ENCODE peak calls at places on chromosomes 11 and 22, in four cellular contexts. K is hepatocyte, T is HCT116, R is GM23338. X is an unnamed sample.

GRCh38 chr11:10318527-10318802 is 13.6 kb downstream of the ADM start:
- DNase-seq in K (no peak), R (peak), T (no peak), X (peak)

GRCh38 chr22:47210112-47210657 is 447.7 kb downstream of the TBC1D22A start:
- DNase-seq in K (no peak), T (no peak), R (no peak), X (no peak)

GRCh38 chr11:77353131-77353530 is 51.6 kb upstream of the GDPD4 start:
- DNase-seq in T (no peak), R (no peak), K (no peak), X (no peak)

GRCh38 chr11:60084866-60085265 is 3.6 kb upstream of the MS4A2 start:
- DNase-seq in R (no peak), T (no peak), K (no peak), X (no peak)

GRCh38 chr22:45608763-45609180 is 62.9 kb upstream of the ATXN10 start:
- DNase-seq in K (no peak), T (peak), R (no peak), X (peak)

GRCh38 chr22:35523167-35523928 is 17.3 kb upstream of the RASD2 start:
- DNase-seq in T (no peak), K (no peak), R (no peak), X (peak)

GRCh38 chr22:27624705-27625104 is 176.9 kb downstream of the MN1 start:
- DNase-seq in T (no peak), K (no peak), R (no peak), X (no peak)

GRCh38 chr11:2135648-2136201 is 3.5 kb downstream of the IGF2 start:
- DNase-seq in K (peak), R (no peak), T (no peak), X (no peak)

GRCh38 chr22:33699176-33699575 is 221.1 kb downstream of the LARGE1 start:
- DNase-seq in R (no peak), T (no peak), K (no peak), X (no peak)

GRCh38 chr11:132125855-132126841 is 755.7 kb downstream of the NTM start:
- DNase-seq in R (peak), K (no peak), T (no peak), X (peak)

GRCh38 chr11:66363805-66364535 is 7.6 kb downstream of the SLC29A2 start:
- DNase-seq in R (peak), K (peak), T (no peak), X (peak)

GRCh38 chr22:34877506-34877905 is 188.5 kb upstream of the ISX start:
- DNase-seq in R (no peak), K (no peak), T (no peak), X (no peak)

GRCh38 chr11:269146-269890 is 8.9 kb upstream of the NLRP6 start:
- DNase-seq in K (no peak), T (no peak), R (peak), X (peak)

GRCh38 chr11:120400564-120401364 is 64.6 kb downstream of the ARHGEF12 start:
- DNase-seq in K (peak), R (no peak), T (peak), X (no peak)

GRCh38 chr11:128291835-128292234 is 295.5 kb downstream of the ETS1 start:
- DNase-seq in K (no peak), T (no peak), R (no peak), X (no peak)

GRCh38 chr11:69958308-69958707 is 119.8 kb upstream of the ANO1 start:
- DNase-seq in T (no peak), R (no peak), K (peak), X (no peak)

GRCh38 chr22:31439805-31440204 is 40.4 kb downstream of the DRG1 start:
- DNase-seq in T (no peak), R (no peak), K (no peak), X (no peak)

GRCh38 chr22:49325531-49326395 is 501.9 kb downstream of the BRD1 start:
- DNase-seq in R (no peak), T (no peak), K (no peak), X (no peak)

GRCh38 chr11:47107709-47108108 is 69.0 kb downstream of the ARFGAP2 start:
- DNase-seq in R (no peak), K (no peak), T (no peak), X (no peak)

GRCh38 chr11:19938051-19938856 is 222.0 kb downstream of the DBX1 start:
- DNase-seq in T (peak), R (peak), K (peak), X (peak)

GRCh38 chr11:35511666-35512065 is 13.8 kb downstream of the PAMR1 start:
- DNase-seq in K (no peak), R (no peak), T (no peak), X (no peak)

GRCh38 chr22:44550666-44551491 is 52.8 kb upstream of the RTL6 start:
- DNase-seq in K (peak), T (no peak), R (no peak), X (no peak)

GRCh38 chr22:47690166-47690565 is 927.7 kb downstream of the TBC1D22A start:
- DNase-seq in R (no peak), T (no peak), K (no peak), X (no peak)

GRCh38 chr11:132032555-132032954 is 662.1 kb downstream of the NTM start:
- DNase-seq in K (no peak), R (no peak), T (no peak), X (no peak)

GRCh38 chr11:5226732-5227327 is at the start of gene HBB:
- DNase-seq in T (no peak), R (no peak), K (no peak), X (no peak)

GRCh38 chr11:118939948-118940598 is 14.3 kb upstream of the BCL9L start:
- DNase-seq in K (peak), T (no peak), R (peak), X (peak)

GRCh38 chr22:47762141-47762540 is 999.7 kb downstream of the TBC1D22A start:
- DNase-seq in K (no peak), R (no peak), T (no peak), X (no peak)

GRCh38 chr11:19879309-19880087 is 166.9 kb downstream of the NAV2 start:
- DNase-seq in T (no peak), K (no peak), R (no peak), X (no peak)

GRCh38 chr11:16605440-16605970 is 132.9 kb upstream of the C11orf58 start:
- DNase-seq in K (peak), R (peak), T (no peak), X (peak)

GRCh38 chr11:34926831-34927132 is 10.4 kb downstream of the PDHX start:
- DNase-seq in R (no peak), K (no peak), T (no peak), X (no peak)

GRCh38 chr11:57761301-57762234 is at the start of gene CTNND1:
- DNase-seq in T (peak), R (peak), K (peak), X (no peak)
- H2AFZ ChIP-seq in T (no peak), R (no peak), K (peak), X (no peak)

GRCh38 chr11:75633409-75634011 is 35.3 kb downstream of the MAP6 start:
- DNase-seq in K (peak), R (peak), T (no peak), X (no peak)
- H2AFZ ChIP-seq in K (no peak), R (peak), T (no peak), X (no peak)

DNA sequence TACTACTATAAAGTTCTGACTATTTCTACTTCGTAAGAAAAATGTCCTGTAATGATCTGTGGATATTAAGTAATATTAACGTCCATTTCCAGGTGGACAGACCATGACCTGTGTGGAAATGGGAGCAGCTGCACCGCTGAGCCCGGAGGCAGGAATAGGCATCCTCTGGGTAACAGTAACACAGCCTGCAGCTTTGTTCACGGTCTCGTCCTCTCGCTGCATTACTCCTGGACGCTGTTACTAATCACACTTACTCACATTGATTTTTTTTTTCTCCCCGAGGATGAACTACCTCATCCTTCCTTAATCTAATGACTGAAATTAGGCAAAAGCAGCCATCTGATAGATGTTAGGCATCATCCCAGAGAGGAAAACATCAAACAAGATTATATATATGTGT is 345.7 kb upstream of the NARS2 start:
- DNase-seq in R (no peak), K (no peak), T (no peak), X (no peak)
- H2AFZ ChIP-seq in R (no peak), K (no peak), T (no peak), X (no peak)

GRCh38 chr11:115267228-115267627 is 237.0 kb downstream of the CADM1 start:
- DNase-seq in K (no peak), R (no peak), T (no peak), X (no peak)
- H2AFZ ChIP-seq in K (no peak), R (no peak), T (no peak), X (no peak)

DNA sequence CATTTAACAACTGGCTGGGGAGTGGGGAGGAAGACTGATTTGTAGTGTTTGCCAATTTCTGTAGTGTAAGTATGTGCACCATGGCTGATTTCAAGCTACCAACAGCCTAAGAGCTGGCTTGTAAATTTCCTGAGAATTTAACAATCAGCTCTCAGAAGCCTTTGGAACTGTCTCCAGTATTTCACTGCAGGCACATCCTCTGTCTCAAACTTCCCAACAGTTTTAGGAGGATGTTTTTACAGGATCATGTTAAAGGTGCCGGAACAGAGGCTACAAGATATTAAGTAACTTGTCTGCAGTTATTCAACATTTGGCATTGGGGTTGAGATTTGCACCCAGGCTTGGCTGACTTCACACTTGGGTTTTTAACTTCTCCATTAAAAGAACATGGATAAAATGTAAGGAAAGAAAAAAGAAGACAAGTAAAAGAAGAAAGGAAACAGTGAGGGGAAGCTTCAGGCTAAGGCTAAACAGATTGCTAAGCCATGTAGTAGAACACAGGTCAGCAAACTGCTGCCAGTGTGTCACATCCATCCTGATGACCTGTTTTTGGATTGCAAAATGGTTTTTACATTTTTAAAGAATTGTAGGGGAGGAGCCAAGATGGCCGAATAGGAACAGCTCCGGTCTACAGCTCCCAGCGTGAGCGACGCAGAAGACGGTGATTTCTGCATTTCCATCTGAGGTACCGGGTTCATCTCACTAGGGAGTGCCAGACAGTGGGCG is 204.8 kb upstream of the SESN3 start:
- DNase-seq in T (no peak), R (no peak), K (no peak), X (no peak)
- H2AFZ ChIP-seq in T (no peak), R (peak), K (no peak), X (no peak)

DNA sequence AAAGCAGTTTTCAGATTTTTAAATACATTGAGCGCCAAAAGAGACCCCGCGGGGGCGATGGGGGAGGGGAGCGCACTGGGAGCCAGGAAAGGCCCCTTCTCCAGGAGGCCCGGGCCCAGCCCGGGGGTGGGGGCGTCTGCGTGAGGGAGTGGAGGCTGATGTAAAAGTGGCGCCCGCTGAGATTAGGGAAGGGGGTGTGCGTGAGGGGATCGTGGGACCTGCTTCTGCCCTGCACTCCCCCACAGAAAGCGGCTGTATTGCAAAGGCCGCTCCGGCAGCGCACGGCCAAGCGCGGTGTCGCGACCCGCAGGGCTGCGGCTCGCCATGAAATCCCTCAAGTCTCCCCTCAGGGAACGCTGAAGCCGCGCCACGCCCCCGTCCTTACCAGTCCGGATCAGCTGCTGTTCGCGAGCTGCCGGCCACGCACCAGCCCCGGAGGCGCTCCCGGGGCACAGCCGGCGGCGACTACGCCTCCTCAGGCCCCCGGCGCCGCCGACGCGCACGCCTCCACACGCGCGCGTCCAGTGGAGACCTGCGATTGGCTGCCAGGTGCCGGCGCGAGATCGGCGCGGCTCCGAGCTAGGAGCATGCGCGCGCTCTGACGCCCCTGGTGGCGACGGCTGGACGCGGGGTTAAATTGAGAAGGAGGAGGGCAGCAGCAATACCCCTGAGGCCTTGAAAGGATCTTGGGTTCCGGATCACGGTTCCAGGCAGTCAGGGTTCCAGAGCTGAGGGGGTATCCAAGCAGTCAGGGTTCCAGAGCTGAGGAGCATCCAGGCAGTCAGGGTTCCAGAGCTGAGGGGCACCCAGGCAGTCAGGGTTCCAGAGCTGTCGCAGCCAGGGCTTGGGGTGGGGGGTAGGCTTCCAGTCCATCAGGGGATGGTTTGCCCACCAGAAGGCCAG is at the start of gene ZNF280B:
- DNase-seq in T (peak), R (peak), K (peak), X (peak)
- H2AFZ ChIP-seq in T (peak), R (peak), K (peak), X (peak)

GRCh38 chr11:111736191-111736590 is 30.0 kb downstream of the PPP2R1B start:
- DNase-seq in R (no peak), T (no peak), K (no peak), X (no peak)

GRCh38 chr11:111736621-111737055 is 29.6 kb downstream of the PPP2R1B start:
- DNase-seq in T (no peak), K (no peak), R (no peak), X (no peak)

GRCh38 chr11:111733655-111734088 is 32.5 kb downstream of the PPP2R1B start:
- DNase-seq in R (no peak), K (no peak), T (no peak), X (no peak)

GRCh38 chr11:111734383-111735261 is 31.6 kb downstream of the PPP2R1B start:
- DNase-seq in K (no peak), T (no peak), R (no peak), X (no peak)

DNA sequence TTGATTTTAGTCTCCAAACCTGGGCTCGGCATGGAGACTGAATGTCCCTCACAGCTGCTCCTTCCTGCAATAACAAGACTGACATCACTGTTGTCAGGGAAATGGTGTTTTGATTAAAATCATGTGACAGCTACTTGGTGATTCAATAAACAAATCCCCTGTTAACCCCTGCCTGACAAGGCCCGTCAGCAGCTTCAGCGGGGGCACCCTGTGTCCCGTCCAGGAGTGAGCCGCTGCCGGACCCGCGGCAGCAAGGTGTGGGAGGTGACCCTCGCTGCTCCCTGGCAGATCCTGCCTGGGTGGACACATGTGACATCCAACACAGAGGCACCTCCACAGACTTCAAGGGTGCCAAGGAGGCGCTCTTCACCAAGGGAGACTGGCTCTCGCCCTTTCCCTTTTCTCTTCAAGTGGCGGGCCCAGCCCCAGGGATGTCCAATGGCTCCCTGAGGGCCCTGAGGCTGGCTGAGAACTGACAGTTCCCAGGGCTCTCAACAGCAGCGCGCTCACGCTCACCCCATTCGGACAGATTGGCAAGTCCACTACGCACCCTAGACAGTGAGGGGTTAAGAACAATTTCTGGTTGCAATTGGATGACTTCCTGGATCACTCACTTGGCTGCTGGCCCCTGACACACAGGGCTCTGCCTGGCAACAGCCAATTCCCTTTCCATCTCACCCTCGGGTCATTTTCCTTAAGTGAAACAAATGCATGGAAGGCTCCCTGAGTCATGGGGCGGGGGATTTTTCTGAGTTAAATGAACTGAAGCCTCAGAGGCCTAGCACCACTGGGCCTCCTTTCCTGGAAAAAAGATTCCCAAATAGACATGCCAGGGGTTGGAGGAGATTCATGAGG is 30.7 kb downstream of the PPP2R1B start:
- DNase-seq in T (no peak), K (peak), R (no peak), X (no peak)
- H2AFZ ChIP-seq in T (no peak), K (peak), R (no peak), X (no peak)

GRCh38 chr11:117284053-117284452 is 7.1 kb upstream of the BACE1-AS start:
- DNase-seq in K (no peak), T (no peak), R (no peak), X (no peak)

GRCh38 chr11:117281869-117282268 is 9.3 kb upstream of the BACE1-AS start:
- DNase-seq in T (no peak), K (no peak), R (no peak), X (no peak)

GRCh38 chr11:117282956-117283355 is 8.2 kb upstream of the BACE1-AS start:
- DNase-seq in K (no peak), T (no peak), R (no peak), X (no peak)

GRCh38 chr11:117279711-117280376 is 11.3 kb upstream of the BACE1-AS start:
- DNase-seq in R (no peak), K (no peak), T (no peak), X (peak)

DNA sequence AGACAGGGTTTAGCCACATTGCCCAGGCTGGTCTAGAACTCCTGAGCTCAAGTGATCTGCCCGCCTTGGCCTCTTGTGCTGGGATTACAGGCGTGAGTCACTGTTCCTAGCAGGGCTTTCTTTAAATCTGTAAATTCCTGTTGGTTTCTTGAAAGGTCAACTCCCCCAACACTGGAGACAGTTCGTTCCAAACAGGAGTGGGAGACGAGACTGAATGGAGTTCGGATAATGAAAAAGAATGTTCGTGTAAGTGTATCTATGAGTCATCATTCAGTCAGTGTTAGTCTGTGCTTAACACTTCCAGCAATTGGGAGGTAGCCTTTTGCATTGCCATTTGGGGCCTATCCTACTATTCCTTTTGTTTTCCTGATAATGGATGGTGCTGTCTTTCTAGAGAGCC is 10.0 kb upstream of the BACE1-AS start:
- DNase-seq in K (peak), R (no peak), T (peak), X (no peak)
- H2AFZ ChIP-seq in K (no peak), R (no peak), T (no peak), X (no peak)

GRCh38 chr22:20414450-20414849 is 20.5 kb downstream of the ZNF74 start:
- DNase-seq in K (no peak), R (no peak), T (no peak), X (no peak)
- H2AFZ ChIP-seq in K (no peak), R (no peak), T (no peak), X (no peak)

GRCh38 chr22:43464809-43465208 is 53.0 kb downstream of the MPPED1 start:
- DNase-seq in K (no peak), R (no peak), T (no peak), X (no peak)

GRCh38 chr22:43465291-43466015 is 53.6 kb downstream of the MPPED1 start:
- DNase-seq in K (no peak), T (no peak), R (no peak), X (no peak)

GRCh38 chr22:43467171-43467570 is 55.4 kb downstream of the MPPED1 start:
- DNase-seq in T (no peak), K (no peak), R (no peak), X (no peak)

GRCh38 chr22:43467571-43467970 is 55.8 kb downstream of the MPPED1 start:
- DNase-seq in R (no peak), T (no peak), K (no peak), X (no peak)

DNA sequence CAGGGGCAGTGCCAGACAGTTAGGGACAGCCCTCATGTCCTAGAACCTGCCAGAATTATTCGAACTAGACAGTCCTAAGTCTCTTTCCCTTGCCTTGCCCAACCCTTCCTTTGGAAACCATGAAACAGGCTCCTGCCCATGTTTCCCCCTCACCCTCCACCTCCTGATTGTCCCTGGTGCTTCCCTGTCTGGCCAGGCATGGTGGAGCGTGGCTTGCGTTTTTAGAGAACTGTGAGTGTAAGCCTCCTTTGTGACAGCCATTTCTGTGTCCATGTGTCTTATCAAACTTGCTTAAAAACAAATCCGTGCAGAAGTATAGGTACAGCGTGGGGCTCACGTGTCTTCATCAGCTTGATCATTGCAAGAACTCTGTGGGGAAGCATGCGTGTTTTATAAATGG is 54.9 kb downstream of the MPPED1 start:
- DNase-seq in R (no peak), K (no peak), T (no peak), X (no peak)
- H2AFZ ChIP-seq in R (no peak), K (no peak), T (no peak), X (no peak)